ENCODE peak calls at places on chromosomes 16 and 17, in seven cellular contexts. T is stimulated activated CD4-positive, alpha-beta T cell treated with anti-CD3 and anti-CD28 coated beads, Interleukin-12 subunit alpha, Interleukin-12 subunit beta, amount 100 ng/mL, for 48 hours; F is MV-4-11; I is uterus; M is NAMALWA; V is Right ventricle myocardium superior; C is NCI-H446 treated with DMSO at 0.1 percent for 48 hours. O is an unnamed sample.

GRCh38 chr17:79802736-79803420 is 6.0 kb upstream of the CBX8 start:
- DNase-seq in T (no peak), F (no peak), I (no peak), M (no peak), V (no peak), C (no peak), O (no peak)

GRCh38 chr17:28344011-28344410 is 8.4 kb downstream of the TNFAIP1 start:
- DNase-seq in T (no peak), F (no peak), I (no peak), M (no peak), V (no peak), C (no peak), O (no peak)

GRCh38 chr16:62167551-62167950 is 131.3 kb upstream of the CDH8 start:
- DNase-seq in T (no peak), F (no peak), I (no peak), M (no peak), V (no peak), C (no peak), O (no peak)

GRCh38 chr17:77504652-77505459 is 364.1 kb downstream of the SEC14L1 start:
- DNase-seq in T (no peak), F (no peak), I (peak), M (no peak), V (no peak), C (no peak), O (no peak)

GRCh38 chr16:72856797-72857196 is 191.1 kb downstream of the ZFHX3 start:
- DNase-seq in T (no peak), F (no peak), I (no peak), M (peak), V (no peak), C (no peak), O (peak)

GRCh38 chr17:58643147-58643546 is 48.7 kb downstream of the TEX14 start:
- DNase-seq in T (no peak), F (no peak), I (no peak), M (no peak), V (no peak), C (no peak), O (no peak)

GRCh38 chr17:63774141-63774981 is at the start of gene DDX42:
- DNase-seq in T (no peak), F (peak), I (peak), M (no peak), V (peak), C (no peak), O (no peak)

GRCh38 chr16:20760346-20760745 is 3.5 kb upstream of the ACSM3 start:
- DNase-seq in T (no peak), F (no peak), I (no peak), M (no peak), V (no peak), C (no peak), O (no peak)

GRCh38 chr17:70405492-70406220 is 236.3 kb downstream of the KCNJ2 start:
- DNase-seq in T (no peak), F (peak), I (no peak), M (no peak), V (no peak), C (peak), O (peak)

GRCh38 chr16:57611184-57611583 is 17.2 kb upstream of the ADGRG1 start:
- DNase-seq in T (no peak), F (no peak), I (no peak), M (no peak), V (no peak), C (no peak), O (no peak)

GRCh38 chr16:81956213-81956948 is 54.9 kb downstream of the SDR42E1 start:
- DNase-seq in T (no peak), F (peak), I (no peak), M (no peak), V (no peak), C (no peak), O (peak)

GRCh38 chr16:55968221-55968620 is 93.0 kb upstream of the CES5A start:
- DNase-seq in T (no peak), F (no peak), I (no peak), M (no peak), V (no peak), C (no peak), O (no peak)

GRCh38 chr16:81738831-81739496 is 40.1 kb upstream of the PLCG2 start:
- DNase-seq in T (no peak), F (peak), I (no peak), M (peak), V (peak), C (no peak), O (peak)

GRCh38 chr17:70313450-70313849 is 144.1 kb downstream of the KCNJ2 start:
- DNase-seq in T (no peak), F (peak), I (no peak), M (no peak), V (no peak), C (no peak), O (no peak)